ENCODE peak calls at places on chromosome 19, in nine cellular contexts. E, D, X, B, T, N, L, M and K are unnamed samples.

GRCh38 chr19:359653-359925 is 15.0 kb upstream of the MIER2 start:
- DNase-seq in E (no peak), D (no peak), X (no peak), B (no peak), T (no peak), N (peak; percentile 13), L (no peak), M (no peak), K (no peak)

GRCh38 chr19:2168619-2169424 is 5.1 kb downstream of the DOT1L start:
- DNase-seq in E (peak; percentile 93), D (peak; percentile 90), X (peak; percentile 89), B (peak; percentile 86), T (peak; percentile 70), N (peak; percentile 98), L (peak; percentile 95), M (peak; percentile 96), K (peak; percentile 90)

GRCh38 chr19:48915757-48916156 is 15.6 kb downstream of the NUCB1 start:
- DNase-seq in E (no peak), D (no peak), X (no peak), B (no peak), T (no peak), N (no peak), L (no peak), M (no peak), K (no peak)

GRCh38 chr19:18577365-18577914 is 5.8 kb downstream of the UBA52 start:
- DNase-seq in E (no peak), D (no peak), X (no peak), B (no peak), T (no peak), N (no peak), L (no peak), M (no peak), K (no peak)

GRCh38 chr19:47095707-47096704 is 17.6 kb downstream of the ZC3H4 start:
- DNase-seq in E (no peak), D (peak; percentile 32), X (no peak), B (no peak), T (peak; percentile 42), N (no peak), L (no peak), M (peak; percentile 97), K (no peak)

GRCh38 chr19:44019498-44019897 is 5.7 kb upstream of the ZNF222 start:
- DNase-seq in E (no peak), D (no peak), X (no peak), B (no peak), T (no peak), N (no peak), L (no peak), M (no peak), K (no peak)

GRCh38 chr19:7360393-7360984 is 11.8 kb downstream of the ARHGEF18 start:
- DNase-seq in E (peak; percentile 62), D (no peak), X (no peak), B (no peak), T (no peak), N (no peak), L (no peak), M (no peak), K (no peak)

GRCh38 chr19:14218615-14219330 is 12.8 kb upstream of the ADGRL1 start:
- DNase-seq in E (no peak), D (no peak), X (no peak), B (no peak), T (no peak), N (no peak), L (no peak), M (no peak), K (no peak)

GRCh38 chr19:11539495-11540365 is 1.1 kb downstream of the CNN1 start:
- DNase-seq in E (peak; percentile 60), D (no peak), X (no peak), B (no peak), T (peak; percentile 73), N (no peak), L (no peak), M (no peak), K (no peak)

GRCh38 chr19:1651061-1651547 is 1.3 kb downstream of the TCF3 start:
- DNase-seq in E (peak; percentile 43), D (peak; percentile 66), X (no peak), B (no peak), T (peak; percentile 81), N (peak; percentile 52), L (no peak), M (no peak), K (no peak)

GRCh38 chr19:13181747-13182388 is 31.7 kb downstream of the IER2 start:
- DNase-seq in E (no peak), D (peak; percentile 45), X (peak; percentile 46), B (peak; percentile 67), T (no peak), N (peak; percentile 87), L (no peak), M (peak; percentile 76), K (no peak)

GRCh38 chr19:10502524-10503001 is 593 bp downstream of the KEAP1 start:
- DNase-seq in E (peak; percentile 84), D (peak; percentile 93), X (peak; percentile 87), B (peak; percentile 88), T (peak; percentile 96), N (peak; percentile 96), L (peak; percentile 44), M (peak; percentile 96), K (no peak)

GRCh38 chr19:48615145-48616040 is 517 bp upstream of the FAM83E start:
- DNase-seq in E (peak; percentile 73), D (no peak), X (no peak), B (no peak), T (peak; percentile 69), N (no peak), L (no peak), M (no peak), K (no peak)

GRCh38 chr19:33580645-33581037 is 41.1 kb upstream of the CHST8 start:
- DNase-seq in E (no peak), D (no peak), X (peak; percentile 16), B (no peak), T (no peak), N (no peak), L (no peak), M (no peak), K (no peak)

GRCh38 chr19:18428837-18429674 is 8.9 kb downstream of the ISYNA1 start:
- DNase-seq in E (peak; percentile 95), D (peak; percentile 78), X (peak; percentile 40), B (peak; percentile 77), T (peak; percentile 97), N (peak; percentile 87), L (no peak), M (peak; percentile 70), K (no peak)

GRCh38 chr19:3403489-3404323 is 37.3 kb downstream of the NFIC start:
- DNase-seq in E (no peak), D (no peak), X (peak; percentile 90), B (peak; percentile 90), T (peak; percentile 70), N (peak; percentile 93), L (peak; percentile 89), M (peak; percentile 91), K (no peak)

GRCh38 chr19:17686592-17687042 is 1.5 kb downstream of the UNC13A start:
- DNase-seq in E (peak; percentile 62), D (no peak), X (no peak), B (no peak), T (peak; percentile 95), N (peak; percentile 56), L (no peak), M (no peak), K (no peak)